ENCODE peak calls at places on chromosomes 7 and 10, in ten cellular contexts. C is fibroblast of lung; I is GM06990; B is dorsolateral prefrontal cortex; O is A549; K is psoas muscle; Z is testis; N is IMR-90; D is sigmoid colon; U is CD8-positive, alpha-beta T cell. E is an unnamed sample.

GRCh38 chr7:1928555-1929348 is 258.7 kb downstream of the ELFN1 start:
- DNase-seq in K (no peak), N (no peak), B (no peak), O (no peak), I (no peak), Z (no peak), U (no peak), D (no peak), C (no peak), E (peak; percentile 9)

GRCh38 chr10:34280599-34281374 is 534.3 kb downstream of the PARD3 start:
- DNase-seq in I (no peak), O (peak; percentile 77), Z (peak; percentile 33), N (peak; percentile 98), B (no peak), D (peak; percentile 86), U (no peak), C (peak; percentile 98), K (peak; percentile 39), E (no peak)

GRCh38 chr10:75600833-75601232 is 169.4 kb downstream of the LRMDA start:
- DNase-seq in O (no peak), B (no peak), U (no peak), I (no peak), D (no peak), N (no peak), Z (no peak), C (no peak), K (no peak), E (no peak)

GRCh38 chr7:15607541-15608210 is 45.9 kb upstream of the AGMO start:
- DNase-seq in B (no peak), U (no peak), C (peak; percentile 58), Z (no peak), K (no peak), N (no peak), D (no peak), I (no peak), O (no peak), E (no peak)

GRCh38 chr7:44959433-44959951 is 19.3 kb downstream of the MYO1G start:
- DNase-seq in C (no peak), Z (no peak), K (no peak), O (peak; percentile 46), D (no peak), N (peak; percentile 40), U (no peak), I (no peak), B (no peak), E (no peak)

GRCh38 chr10:116470768-116471415 is 43.2 kb downstream of the PNLIPRP3 start:
- DNase-seq in C (no peak), U (no peak), D (no peak), B (no peak), K (no peak), I (no peak), O (peak; percentile 41), Z (no peak), N (no peak), E (no peak)

GRCh38 chr7:93920496-93921189 is 892 bp upstream of the GNG11 start:
- DNase-seq in K (no peak), C (peak; percentile 16), B (no peak), D (no peak), Z (no peak), O (peak; percentile 34), I (no peak), U (no peak), N (no peak), E (no peak)

GRCh38 chr7:23467731-23468720 is 2.3 kb downstream of the IGF2BP3 start:
- DNase-seq in N (peak; percentile 68), K (no peak), D (no peak), U (no peak), Z (no peak), C (peak; percentile 77), O (peak; percentile 62), B (no peak), I (peak; percentile 64), E (no peak)

GRCh38 chr7:106069471-106070200 is 42.5 kb downstream of the SYPL1 start:
- DNase-seq in C (no peak), B (no peak), O (no peak), K (no peak), N (no peak), I (peak; percentile 55), D (no peak), Z (no peak), U (no peak), E (no peak)
- H3K4me3 ChIP-seq in C (no peak overlapping the region), B (no peak overlapping the region), O (no peak overlapping the region), K (no peak overlapping the region), N (no peak overlapping the region), I (no peak overlapping the region), D (no peak overlapping the region), Z (no peak overlapping the region), U (no peak overlapping the region), E (no peak overlapping the region)

GRCh38 chr7:39623312-39624201 is at the start of gene RALA:
- DNase-seq in I (peak; percentile 94), C (peak; percentile 94), N (peak; percentile 92), D (peak; percentile 96), K (peak; percentile 93), B (peak; percentile 90), O (peak; percentile 93), Z (peak; percentile 95), U (peak; percentile 82), E (peak; percentile 97)

GRCh38 chr7:39622609-39623311 is 612 bp upstream of the RALA start:
- DNase-seq in B (no peak), O (no peak), Z (no peak), K (no peak), U (no peak), D (no peak), C (no peak), I (no peak), N (no peak), E (no peak)

GRCh38 chr7:39621261-39621660 is 2.1 kb upstream of the RALA start:
- DNase-seq in B (no peak), N (peak; percentile 97), O (no peak), U (no peak), K (no peak), C (peak; percentile 68), D (no peak), I (no peak), Z (no peak), E (no peak)

GRCh38 chr7:39624202-39624807 is 933 bp downstream of the RALA start:
- DNase-seq in Z (peak; percentile 39), I (no peak), K (no peak), O (peak; percentile 37), C (peak; percentile 61), N (no peak), U (no peak), D (no peak), B (no peak), E (no peak)

GRCh38 chr7:39621784-39622411 is 1.5 kb upstream of the RALA start:
- DNase-seq in I (peak; percentile 37), B (no peak), O (no peak), N (peak; percentile 35), U (no peak), Z (no peak), C (no peak), D (no peak), K (no peak), E (no peak)
- H3K4me3 ChIP-seq in I (peak overlapping the region; percentile 96), B (peak overlapping the region; percentile 87), O (peak overlapping the region; percentile 77), N (no peak overlapping the region), U (no peak overlapping the region), Z (no peak overlapping the region), C (no peak overlapping the region), D (no peak overlapping the region), K (peak overlapping the region; percentile 94), E (no peak overlapping the region)

GRCh38 chr10:63137306-63137705 is 4.2 kb downstream of the NRBF2 start:
- DNase-seq in U (no peak), D (no peak), N (peak; percentile 69), O (no peak), Z (no peak), K (no peak), C (peak; percentile 68), B (no peak), I (no peak), E (no peak)
- H3K4me3 ChIP-seq in U (no peak overlapping the region), D (no peak overlapping the region), N (no peak overlapping the region), O (no peak overlapping the region), Z (no peak overlapping the region), K (no peak overlapping the region), C (no peak overlapping the region), B (no peak overlapping the region), I (no peak overlapping the region), E (no peak overlapping the region)

GRCh38 chr7:90622670-90623069 is 26.5 kb downstream of the CDK14 start:
- DNase-seq in C (no peak), I (no peak), D (no peak), Z (no peak), U (no peak), N (no peak), K (no peak), B (no peak), O (no peak), E (no peak)
- H3K4me3 ChIP-seq in C (no peak overlapping the region), I (no peak overlapping the region), D (no peak overlapping the region), Z (no peak overlapping the region), U (no peak overlapping the region), N (no peak overlapping the region), K (no peak overlapping the region), B (no peak overlapping the region), O (no peak overlapping the region), E (no peak overlapping the region)

DNA sequence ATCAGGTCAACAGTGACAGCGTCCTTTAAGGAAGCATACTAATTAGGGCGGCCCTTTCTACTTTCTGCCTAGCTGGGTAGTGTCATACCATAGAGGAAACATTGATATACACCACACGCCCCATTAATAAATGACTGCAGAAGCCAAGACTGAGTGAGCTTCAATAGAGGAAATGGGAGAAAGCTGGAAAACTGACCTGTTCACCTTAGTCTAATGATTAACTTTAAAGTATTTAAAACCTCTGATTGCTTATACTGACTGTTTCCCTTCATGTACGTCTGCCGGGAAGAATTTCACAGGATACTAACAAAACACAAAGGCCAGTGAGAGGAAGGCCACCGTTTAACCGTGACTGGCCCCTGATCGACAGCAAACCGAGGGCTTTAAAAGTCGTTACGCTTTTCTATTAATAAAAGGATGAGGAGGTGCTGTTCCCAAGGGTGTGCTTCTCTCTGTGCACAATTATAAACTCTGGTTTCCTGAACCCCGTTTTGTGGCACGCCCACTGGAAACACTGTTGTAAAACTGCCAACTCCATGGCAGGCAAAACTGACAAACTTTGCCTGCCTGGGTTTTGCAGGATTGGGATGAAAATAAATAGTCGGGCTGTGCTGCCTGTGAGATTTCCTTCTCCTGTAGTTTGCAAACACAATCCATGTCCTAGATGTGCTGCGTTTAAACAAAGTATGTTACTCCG is 137.6 kb downstream of the NRP1 start:
- DNase-seq in N (no peak), K (no peak), I (no peak), B (no peak), O (peak; percentile 85), Z (no peak), C (peak; percentile 37), U (no peak), D (no peak), E (peak; percentile 32)
- H3K4me3 ChIP-seq in N (no peak overlapping the region), K (no peak overlapping the region), I (no peak overlapping the region), B (peak overlapping the region; percentile 1), O (peak overlapping the region; percentile 2), Z (no peak overlapping the region), C (no peak overlapping the region), U (no peak overlapping the region), D (peak overlapping the region; percentile 30), E (no peak overlapping the region)

GRCh38 chr7:81882086-81882485 is 112.2 kb upstream of the HGF start:
- DNase-seq in C (no peak), O (no peak), K (no peak), I (no peak), N (no peak), D (no peak), U (no peak), Z (no peak), B (no peak), E (no peak)
- H3K4me3 ChIP-seq in C (no peak overlapping the region), O (no peak overlapping the region), K (no peak overlapping the region), I (no peak overlapping the region), N (no peak overlapping the region), D (no peak overlapping the region), U (no peak overlapping the region), Z (no peak overlapping the region), B (no peak overlapping the region), E (no peak overlapping the region)

E was measured in right cardiac atrium.